ENCODE peak calls at places on chromosomes 2 and 18, in seven cellular contexts. A is HCT116, Q is heart left ventricle, Y is uterus, S is A549, N is spleen, D is transverse colon. J is an unnamed sample.

GRCh38 chr2:234267534-234267933 is 217.0 kb downstream of the SPP2 start:
- DNase-seq in Q (no peak), A (no peak), Y (no peak), S (no peak), D (no peak), N (no peak), J (no peak)

GRCh38 chr2:240989451-240990265 is 8.8 kb upstream of the SNED1 start:
- DNase-seq in A (peak), N (peak), Q (peak), D (peak), S (peak), Y (peak), J (peak)

GRCh38 chr2:70570041-70570661 is 16.5 kb upstream of the TGFA start:
- DNase-seq in D (no peak), Y (no peak), A (peak), S (peak), N (no peak), Q (no peak), J (no peak)

GRCh38 chr2:218643751-218644310 is 15.6 kb downstream of the ZNF142 start:
- DNase-seq in S (no peak), D (no peak), A (no peak), Q (no peak), Y (no peak), N (no peak), J (no peak)

GRCh38 chr2:235592430-235592829 is 98.6 kb downstream of the AGAP1 start:
- DNase-seq in A (no peak), N (peak), Y (no peak), S (no peak), D (no peak), Q (no peak), J (no peak)

GRCh38 chr18:71707985-71708500 is 836.1 kb downstream of the CBLN2 start:
- DNase-seq in Q (no peak), S (no peak), A (no peak), N (no peak), D (no peak), Y (no peak), J (no peak)

GRCh38 chr2:240299710-240300068 is 135.8 kb upstream of the GPC1 start:
- DNase-seq in A (no peak), Q (no peak), D (no peak), Y (no peak), N (peak), S (no peak), J (no peak)

GRCh38 chr2:148058641-148059040 is 37.8 kb downstream of the MBD5 start:
- DNase-seq in D (no peak), A (no peak), S (no peak), Y (no peak), Q (no peak), N (no peak), J (no peak)

GRCh38 chr2:42614838-42615237 is 46.4 kb downstream of the MTA3 start:
- DNase-seq in Q (no peak), Y (no peak), D (peak), S (no peak), N (no peak), A (no peak), J (no peak)

GRCh38 chr2:58569460-58570185 is 328.5 kb upstream of the FANCL start:
- DNase-seq in S (no peak), Y (no peak), D (no peak), Q (no peak), A (no peak), N (no peak), J (no peak)

GRCh38 chr18:3305933-3306332 is 44.0 kb downstream of the MYL12B start:
- DNase-seq in Y (no peak), S (no peak), D (no peak), A (no peak), N (no peak), Q (no peak), J (peak)
- H3K4me3 ChIP-seq in Y (no peak), S (no peak), D (no peak), A (no peak), N (no peak), Q (no peak), J (no peak)

GRCh38 chr2:37156071-37156856 is 516 bp downstream of the EIF2AK2 start:
- DNase-seq in A (peak), Y (peak), D (peak), S (peak), N (no peak), Q (peak), J (peak)
- TF ChIP-seq POLR2A in A (no peak), Y (no peak), D (no peak), S (no peak), N (no peak), Q (no peak), J (no peak)

GRCh38 chr18:67864677-67865340 is 348.3 kb upstream of the DSEL start:
- DNase-seq in S (no peak), Q (no peak), Y (no peak), A (no peak), N (no peak), D (no peak), J (no peak)
- TF ChIP-seq CTCF in S (no peak), Q (no peak), Y (no peak), A (no peak), N (no peak), D (no peak), J (no peak)

DNA sequence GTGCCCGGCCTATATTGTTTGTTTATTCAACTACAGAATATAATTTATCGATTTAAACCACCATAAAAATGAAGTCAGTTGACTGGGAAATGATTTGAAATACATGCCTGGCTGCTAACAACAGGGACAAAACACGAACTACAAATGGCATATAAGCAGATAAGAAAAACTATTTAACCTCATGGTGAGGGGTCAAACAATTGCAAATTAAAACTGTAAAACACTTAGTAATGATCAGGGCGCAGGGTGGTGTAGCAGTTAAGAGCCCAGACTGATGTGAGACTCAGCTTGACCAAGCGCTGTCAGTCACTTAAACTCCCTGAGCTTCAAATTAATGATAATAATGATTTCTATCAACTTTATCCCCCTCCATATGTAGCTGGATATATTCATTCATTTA is 6.7 kb downstream of the MTHFD2 start:
- DNase-seq in Q (no peak), D (no peak), Y (no peak), N (no peak), S (no peak), A (no peak), J (no peak)
- H3K4me3 ChIP-seq in Q (no peak), D (no peak), Y (no peak), N (no peak), S (no peak), A (no peak), J (no peak)

GRCh38 chr2:8416172-8416571 is 265.7 kb upstream of the ID2 start:
- DNase-seq in D (no peak), A (no peak), Q (no peak), N (no peak), Y (no peak), S (no peak), J (no peak)

GRCh38 chr2:8414946-8415869 is 266.6 kb upstream of the ID2 start:
- DNase-seq in A (no peak), D (no peak), N (no peak), Q (no peak), S (no peak), Y (no peak), J (peak)

GRCh38 chr2:8412586-8412985 is 269.3 kb upstream of the ID2 start:
- DNase-seq in S (no peak), A (no peak), N (no peak), Q (no peak), Y (peak), D (no peak), J (no peak)

GRCh38 chr2:8412082-8412481 is 269.8 kb upstream of the ID2 start:
- DNase-seq in A (no peak), Y (no peak), N (no peak), S (peak), D (peak), Q (no peak), J (no peak)

GRCh38 chr2:8413589-8414135 is 268.2 kb upstream of the ID2 start:
- DNase-seq in D (peak), S (no peak), Y (peak), Q (no peak), N (no peak), A (no peak), J (peak)
- TF ChIP-seq POLR2A in D (no peak), S (no peak), Y (no peak), Q (no peak), N (no peak), A (no peak), J (no peak)

GRCh38 chr2:44967056-44967455 is 25.6 kb downstream of the SIX3 start:
- DNase-seq in A (no peak), S (no peak), Q (no peak), D (no peak), N (no peak), Y (no peak), J (no peak)

GRCh38 chr2:44960871-44961270 is 19.4 kb downstream of the SIX3 start:
- DNase-seq in N (no peak), A (no peak), D (no peak), Y (no peak), S (no peak), Q (no peak), J (no peak)

GRCh38 chr2:44965684-44966083 is 24.2 kb downstream of the SIX3 start:
- DNase-seq in S (no peak), A (no peak), D (no peak), Y (no peak), N (no peak), Q (no peak), J (peak)

GRCh38 chr2:44962176-44962695 is 20.7 kb downstream of the SIX3 start:
- DNase-seq in S (no peak), A (no peak), D (no peak), Y (no peak), N (no peak), Q (no peak), J (no peak)

GRCh38 chr2:44964704-44965343 is 23.3 kb downstream of the SIX3 start:
- DNase-seq in A (no peak), S (no peak), N (no peak), Q (no peak), Y (no peak), D (no peak), J (no peak)
- TF ChIP-seq CTCF in A (peak), S (no peak), N (no peak), Q (no peak), Y (no peak), D (peak), J (peak)

DNA sequence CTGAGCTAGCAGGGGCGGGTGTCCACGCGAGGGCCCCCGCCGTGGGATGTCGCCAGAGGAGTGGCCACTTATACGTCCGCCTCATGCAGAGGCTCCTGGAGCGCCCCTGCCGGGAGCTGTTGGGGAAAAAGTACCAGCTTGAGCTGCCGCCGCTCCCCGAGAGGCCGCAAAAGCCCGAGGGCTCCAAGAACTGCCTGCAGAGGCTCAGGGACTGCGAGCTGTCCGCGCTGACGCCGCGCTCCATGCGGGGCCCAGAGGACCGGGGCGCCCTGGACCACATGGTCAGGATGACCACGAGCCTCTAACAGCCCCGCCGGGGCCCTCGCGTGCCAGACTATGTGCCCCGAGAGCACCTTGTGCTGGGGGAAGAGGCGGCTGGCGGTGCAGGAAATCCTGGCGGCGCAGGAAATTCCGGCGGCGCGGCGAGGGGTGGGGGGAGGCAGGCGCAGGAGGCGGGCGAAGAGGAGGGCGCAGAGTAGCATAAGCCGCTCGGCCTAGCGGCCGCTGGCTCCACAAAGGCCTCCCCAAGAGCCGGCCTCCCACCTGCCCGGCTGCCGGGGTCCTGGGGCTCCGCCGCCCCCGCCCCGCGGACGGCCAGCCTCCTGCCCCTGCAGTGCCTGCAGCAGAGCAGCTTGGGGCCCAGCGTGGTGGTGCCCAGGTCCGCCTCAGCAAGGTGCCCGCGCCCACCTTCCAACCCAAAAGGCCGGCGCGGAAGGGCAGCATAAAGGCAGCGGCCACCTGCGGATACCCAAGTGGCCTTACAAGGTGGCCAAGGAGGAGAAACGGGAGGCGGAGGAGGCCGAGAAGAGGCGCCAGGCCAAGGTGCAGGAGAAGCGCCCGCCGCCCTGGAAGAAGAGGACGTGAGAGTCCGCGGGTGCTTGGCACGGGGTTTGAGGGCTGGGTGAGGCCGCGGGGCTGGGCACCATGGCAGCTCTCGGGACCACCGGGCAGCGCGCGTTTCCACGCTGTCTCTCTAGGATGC is 42.1 kb upstream of the TRIM43B start:
- DNase-seq in Y (peak), N (peak), S (peak), D (peak), Q (peak), A (peak), J (no peak)
- H3K4me3 ChIP-seq in Y (peak), N (peak), S (peak), D (peak), Q (peak), A (peak), J (no peak)

J was measured in NB4.